ENCODE peak calls at places on chromosomes 7 and 10, in seven cellular contexts. N, D, Y, O, A, Q and F are unnamed samples.

GRCh38 chr10:7756360-7756992 is 31.3 kb downstream of the KIN start:
- DNase-seq in D (no peak), N (no peak), A (peak; percentile 10), Q (no peak), O (no peak), Y (no peak), F (peak; percentile 20)

GRCh38 chr7:106114735-106115383 is 2.7 kb upstream of the SYPL1 start:
- DNase-seq in A (no peak), O (peak; percentile 1), D (no peak), Q (no peak), Y (no peak), N (no peak), F (peak; percentile 37)

GRCh38 chr7:27156901-27157716 is 634 bp upstream of the HOXA7 start:
- DNase-seq in D (no peak), O (no peak), N (no peak), Y (no peak), A (no peak), Q (no peak), F (no peak)

GRCh38 chr7:135670179-135670578 is 7.9 kb downstream of the STMP1 start:
- DNase-seq in Y (no peak), A (no peak), N (no peak), O (no peak), D (no peak), Q (no peak), F (no peak)

GRCh38 chr7:75925717-75926435 is 10.9 kb downstream of the POR start:
- DNase-seq in Y (no peak), A (no peak), Q (no peak), D (no peak), N (no peak), O (no peak), F (no peak)

GRCh38 chr10:113541554-113541902 is 11.3 kb upstream of the HABP2 start:
- DNase-seq in D (no peak), A (no peak), Q (no peak), Y (no peak), N (no peak), O (no peak), F (no peak)

GRCh38 chr10:17229016-17229716 is 1.1 kb downstream of the VIM start:
- DNase-seq in N (no peak), Y (no peak), O (peak; percentile 67), Q (no peak), A (peak; percentile 17), D (no peak), F (peak; percentile 37)

GRCh38 chr7:44322631-44323363 is 2.6 kb downstream of the CAMK2B start:
- DNase-seq in D (no peak), Y (no peak), O (no peak), A (no peak), Q (peak; percentile 92), N (no peak), F (no peak)

GRCh38 chr10:34024708-34025425 is 690.4 kb upstream of the NRP1 start:
- DNase-seq in Q (no peak), O (no peak), A (no peak), N (no peak), Y (no peak), D (no peak), F (no peak)

GRCh38 chr10:46522295-46523118 is 34.0 kb downstream of the GPRIN2 start:
- DNase-seq in A (no peak), O (no peak), Q (no peak), N (no peak), Y (no peak), D (no peak), F (no peak)

GRCh38 chr7:43933902-43934560 is 7.8 kb downstream of the UBE2D4 start:
- DNase-seq in A (no peak), O (no peak), D (no peak), N (no peak), Q (no peak), Y (no peak), F (no peak)

GRCh38 chr7:70113543-70113942 is 515.3 kb downstream of the AUTS2 start:
- DNase-seq in A (no peak), Y (no peak), Q (no peak), D (no peak), O (no peak), N (no peak), F (no peak)

GRCh38 chr7:133796778-133797177 is 330.4 kb upstream of the LRGUK start:
- DNase-seq in A (no peak), Q (no peak), O (no peak), D (no peak), Y (no peak), N (no peak), F (no peak)

GRCh38 chr10:101091546-101092290 is 29.9 kb downstream of the KAZALD1 start:
- DNase-seq in Q (no peak), Y (no peak), N (no peak), A (no peak), D (no peak), O (no peak), F (no peak)

GRCh38 chr10:48507494-48507893 is 97.4 kb downstream of the ARHGAP22 start:
- DNase-seq in Q (no peak), A (no peak), D (no peak), N (no peak), Y (no peak), O (no peak), F (no peak)

GRCh38 chr10:12835709-12836108 is 165.8 kb downstream of the CCDC3 start:
- DNase-seq in N (no peak), D (no peak), Q (no peak), Y (no peak), O (no peak), A (no peak), F (no peak)

GRCh38 chr7:27185013-27185707 is at the start of gene HOXA11:
- DNase-seq in D (no peak), Y (no peak), N (no peak), Q (no peak), O (no peak), A (no peak), F (no peak)

GRCh38 chr7:16743207-16743606 is 10.3 kb upstream of the TSPAN13 start:
- DNase-seq in N (no peak), D (no peak), O (no peak), Q (no peak), Y (no peak), A (no peak), F (no peak)

GRCh38 chr7:119783799-119784198 is 489.2 kb upstream of the KCND2 start:
- DNase-seq in O (no peak), D (no peak), N (no peak), Q (peak; percentile 4), Y (no peak), A (no peak), F (no peak)

GRCh38 chr10:50651808-50652207 is 28.1 kb upstream of the SGMS1 start:
- DNase-seq in A (no peak), O (no peak), D (no peak), Q (no peak), N (no peak), Y (no peak), F (no peak)

GRCh38 chr10:61629594-61629993 is 33.1 kb upstream of the CABCOCO1 start:
- DNase-seq in A (no peak), O (no peak), D (no peak), Q (no peak), N (no peak), Y (no peak), F (no peak)

GRCh38 chr7:33885290-33886005 is 19.9 kb upstream of the BMPER start:
- DNase-seq in Q (no peak), A (no peak), N (no peak), D (no peak), Y (no peak), O (no peak), F (no peak)

GRCh38 chr7:157678503-157678902 is 341.7 kb downstream of the DNAJB6 start:
- DNase-seq in N (no peak), Y (no peak), O (no peak), Q (no peak), A (no peak), D (no peak), F (no peak)

GRCh38 chr7:24881622-24882021 is 98.4 kb downstream of the OSBPL3 start:
- DNase-seq in D (no peak), O (no peak), N (no peak), Y (no peak), A (no peak), Q (no peak), F (no peak)

GRCh38 chr10:132986076-132986475 is 43.7 kb upstream of the CFAP46 start:
- DNase-seq in D (no peak), N (no peak), O (no peak), Y (no peak), A (no peak), Q (no peak), F (no peak)

GRCh38 chr10:94065344-94065743 is 71.6 kb downstream of the PLCE1 start:
- DNase-seq in D (no peak), N (no peak), Q (no peak), Y (no peak), O (no peak), A (no peak), F (no peak)

GRCh38 chr7:157699357-157700013 is 362.7 kb downstream of the DNAJB6 start:
- DNase-seq in A (no peak), N (no peak), Q (no peak), D (no peak), Y (no peak), O (no peak), F (no peak)

GRCh38 chr7:16399265-16399801 is 22.0 kb downstream of the CRPPA start:
- DNase-seq in Y (no peak), D (no peak), O (no peak), Q (no peak), A (no peak), N (no peak), F (no peak)

GRCh38 chr10:11165591-11166543 is 148.2 kb downstream of the CELF2 start:
- DNase-seq in Y (no peak), O (peak; percentile 59), Q (no peak), A (peak; percentile 75), D (no peak), N (no peak), F (peak; percentile 72)